ENCODE peak calls at places on chromosomes 11 and 22, in four cellular contexts. One of them, this sample, is unnamed.

GRCh38 chr22:47195676-47196492 is 433.4 kb downstream of the TBC1D22A start:
- DNase-seq in HCEC 1CT: no peak
- DNase-seq in activated T-cell treated with anti-CD3 and anti-CD28 coated beads for 24 hours: no peak
- DNase-seq in lung microvascular endothelial cell: no peak
- DNase-seq in this sample: no peak

GRCh38 chr11:19253149-19253540 is 12.4 kb upstream of the E2F8 start:
- DNase-seq in HCEC 1CT: no peak
- DNase-seq in activated T-cell treated with anti-CD3 and anti-CD28 coated beads for 24 hours: no peak
- DNase-seq in lung microvascular endothelial cell: peak
- DNase-seq in this sample: peak

GRCh38 chr11:77604281-77604680 is 14.5 kb downstream of the AQP11 start:
- DNase-seq in HCEC 1CT: no peak
- DNase-seq in activated T-cell treated with anti-CD3 and anti-CD28 coated beads for 24 hours: no peak
- DNase-seq in lung microvascular endothelial cell: no peak
- DNase-seq in this sample: no peak

GRCh38 chr22:35838849-35839646 is 121.4 kb downstream of the APOL5 start:
- DNase-seq in HCEC 1CT: peak
- DNase-seq in activated T-cell treated with anti-CD3 and anti-CD28 coated beads for 24 hours: no peak
- DNase-seq in lung microvascular endothelial cell: peak
- DNase-seq in this sample: peak

GRCh38 chr11:111937859-111938258 is 716 bp downstream of the DIXDC1 start:
- DNase-seq in HCEC 1CT: no peak
- DNase-seq in activated T-cell treated with anti-CD3 and anti-CD28 coated beads for 24 hours: no peak
- DNase-seq in lung microvascular endothelial cell: no peak
- DNase-seq in this sample: no peak

GRCh38 chr22:40265783-40266182 is 80.5 kb upstream of the ADSL start:
- DNase-seq in HCEC 1CT: no peak
- DNase-seq in activated T-cell treated with anti-CD3 and anti-CD28 coated beads for 24 hours: no peak
- DNase-seq in lung microvascular endothelial cell: peak
- DNase-seq in this sample: no peak

GRCh38 chr11:68189888-68190287 is 23.2 kb downstream of the KMT5B start:
- DNase-seq in HCEC 1CT: no peak
- DNase-seq in activated T-cell treated with anti-CD3 and anti-CD28 coated beads for 24 hours: no peak
- DNase-seq in lung microvascular endothelial cell: no peak
- DNase-seq in this sample: no peak

GRCh38 chr11:46072172-46072964 is 48.9 kb downstream of the PHF21A start:
- DNase-seq in HCEC 1CT: no peak
- DNase-seq in activated T-cell treated with anti-CD3 and anti-CD28 coated beads for 24 hours: no peak
- DNase-seq in lung microvascular endothelial cell: no peak
- DNase-seq in this sample: peak

GRCh38 chr11:99015634-99016454 is 4.9 kb upstream of the CNTN5 start:
- DNase-seq in HCEC 1CT: peak
- DNase-seq in activated T-cell treated with anti-CD3 and anti-CD28 coated beads for 24 hours: no peak
- DNase-seq in lung microvascular endothelial cell: peak
- DNase-seq in this sample: peak

GRCh38 chr11:12282676-12283075 is 94.7 kb upstream of the PARVA start:
- DNase-seq in HCEC 1CT: no peak
- DNase-seq in activated T-cell treated with anti-CD3 and anti-CD28 coated beads for 24 hours: no peak
- DNase-seq in lung microvascular endothelial cell: no peak
- DNase-seq in this sample: no peak

GRCh38 chr22:31577711-31578110 is 81.4 kb downstream of the SFI1 start:
- DNase-seq in HCEC 1CT: no peak
- DNase-seq in activated T-cell treated with anti-CD3 and anti-CD28 coated beads for 24 hours: no peak
- DNase-seq in lung microvascular endothelial cell: no peak
- DNase-seq in this sample: no peak

GRCh38 chr11:76705834-76706233 is 35.3 kb upstream of the LRRC32 start:
- DNase-seq in HCEC 1CT: no peak
- DNase-seq in activated T-cell treated with anti-CD3 and anti-CD28 coated beads for 24 hours: no peak
- DNase-seq in lung microvascular endothelial cell: no peak
- DNase-seq in this sample: no peak

GRCh38 chr11:44561275-44561781 is 4.1 kb upstream of the CD82 start:
- DNase-seq in HCEC 1CT: no peak
- DNase-seq in activated T-cell treated with anti-CD3 and anti-CD28 coated beads for 24 hours: no peak
- DNase-seq in lung microvascular endothelial cell: no peak
- DNase-seq in this sample: no peak

GRCh38 chr11:112128483-112129121 is 35.3 kb downstream of the IL18 start:
- DNase-seq in HCEC 1CT: peak
- DNase-seq in activated T-cell treated with anti-CD3 and anti-CD28 coated beads for 24 hours: no peak
- DNase-seq in lung microvascular endothelial cell: peak
- DNase-seq in this sample: peak

GRCh38 chr22:47171441-47172221 is 409.2 kb downstream of the TBC1D22A start:
- DNase-seq in HCEC 1CT: no peak
- DNase-seq in activated T-cell treated with anti-CD3 and anti-CD28 coated beads for 24 hours: no peak
- DNase-seq in lung microvascular endothelial cell: no peak
- DNase-seq in this sample: no peak

GRCh38 chr11:99634581-99634980 is 613.8 kb downstream of the CNTN5 start:
- DNase-seq in HCEC 1CT: no peak
- DNase-seq in activated T-cell treated with anti-CD3 and anti-CD28 coated beads for 24 hours: no peak
- DNase-seq in lung microvascular endothelial cell: no peak
- DNase-seq in this sample: no peak

GRCh38 chr11:57546869-57547518 is 9.6 kb downstream of the SMTNL1 start:
- DNase-seq in HCEC 1CT: peak
- DNase-seq in activated T-cell treated with anti-CD3 and anti-CD28 coated beads for 24 hours: no peak
- DNase-seq in lung microvascular endothelial cell: peak
- DNase-seq in this sample: peak

GRCh38 chr11:119065369-119065768 is 2.2 kb upstream of the VPS11 start:
- DNase-seq in HCEC 1CT: peak
- DNase-seq in activated T-cell treated with anti-CD3 and anti-CD28 coated beads for 24 hours: peak
- DNase-seq in lung microvascular endothelial cell: peak
- DNase-seq in this sample: peak

GRCh38 chr11:70900540-70900939 is 351.8 kb downstream of the SHANK2 start:
- DNase-seq in HCEC 1CT: no peak
- DNase-seq in activated T-cell treated with anti-CD3 and anti-CD28 coated beads for 24 hours: no peak
- DNase-seq in lung microvascular endothelial cell: no peak
- DNase-seq in this sample: no peak

GRCh38 chr11:126352934-126353801 is 2.3 kb upstream of the ST3GAL4 start:
- DNase-seq in HCEC 1CT: peak
- DNase-seq in activated T-cell treated with anti-CD3 and anti-CD28 coated beads for 24 hours: no peak
- DNase-seq in lung microvascular endothelial cell: peak
- DNase-seq in this sample: no peak

GRCh38 chr22:20080445-20080775 is 369 bp downstream of the DGCR8 start:
- DNase-seq in HCEC 1CT: peak
- DNase-seq in activated T-cell treated with anti-CD3 and anti-CD28 coated beads for 24 hours: peak
- DNase-seq in lung microvascular endothelial cell: peak
- DNase-seq in this sample: peak

GRCh38 chr11:134038897-134039470 is 29.9 kb upstream of the JAM3 start:
- DNase-seq in HCEC 1CT: no peak
- DNase-seq in activated T-cell treated with anti-CD3 and anti-CD28 coated beads for 24 hours: no peak
- DNase-seq in lung microvascular endothelial cell: no peak
- DNase-seq in this sample: no peak

GRCh38 chr11:92854952-92855351 is 114.5 kb upstream of the MTNR1B start:
- DNase-seq in HCEC 1CT: no peak
- DNase-seq in activated T-cell treated with anti-CD3 and anti-CD28 coated beads for 24 hours: no peak
- DNase-seq in lung microvascular endothelial cell: no peak
- DNase-seq in this sample: no peak